ENCODE peak calls at places on chromosomes 7 and 10, in seven cellular contexts. One of them, this sample, is unnamed.

GRCh38 chr10:123926401-123927264 is 35.0 kb upstream of the CPXM2 start:
- DNase-seq in HepG2: no peak
- DNase-seq in type B pancreatic cell: no peak
- DNase-seq in astrocyte of the spinal cord: no peak
- DNase-seq in fibroblast of mammary gland: peak; percentile 88
- DNase-seq in ovary: no peak
- DNase-seq in cardiac fibroblast: no peak
- DNase-seq in this sample: peak; percentile 29

GRCh38 chr10:90930070-90930837 is 9.4 kb upstream of the ANKRD1 start:
- DNase-seq in fibroblast of mammary gland: peak; percentile 77
- DNase-seq in ovary: no peak
- DNase-seq in HepG2: peak; percentile 86
- DNase-seq in cardiac fibroblast: peak; percentile 97
- DNase-seq in astrocyte of the spinal cord: peak; percentile 92
- DNase-seq in type B pancreatic cell: no peak
- DNase-seq in this sample: peak; percentile 24

GRCh38 chr10:58350619-58351323 is 16.0 kb downstream of the UBE2D1 start:
- DNase-seq in cardiac fibroblast: no peak
- DNase-seq in type B pancreatic cell: no peak
- DNase-seq in fibroblast of mammary gland: peak; percentile 26
- DNase-seq in astrocyte of the spinal cord: no peak
- DNase-seq in HepG2: peak; percentile 58
- DNase-seq in ovary: no peak
- DNase-seq in this sample: peak; percentile 42

GRCh38 chr10:118590334-118590733 is 5.1 kb downstream of the PRLHR start:
- DNase-seq in astrocyte of the spinal cord: no peak
- DNase-seq in type B pancreatic cell: no peak
- DNase-seq in ovary: no peak
- DNase-seq in cardiac fibroblast: peak; percentile 70
- DNase-seq in HepG2: no peak
- DNase-seq in fibroblast of mammary gland: peak; percentile 36
- DNase-seq in this sample: peak; percentile 69

GRCh38 chr7:8913687-8914086 is 480.3 kb downstream of the NXPH1 start:
- DNase-seq in HepG2: no peak
- DNase-seq in astrocyte of the spinal cord: no peak
- DNase-seq in ovary: no peak
- DNase-seq in fibroblast of mammary gland: no peak
- DNase-seq in cardiac fibroblast: no peak
- DNase-seq in type B pancreatic cell: no peak
- DNase-seq in this sample: no peak

GRCh38 chr7:70239930-70240329 is 641.7 kb downstream of the AUTS2 start:
- DNase-seq in astrocyte of the spinal cord: no peak
- DNase-seq in type B pancreatic cell: no peak
- DNase-seq in ovary: no peak
- DNase-seq in HepG2: no peak
- DNase-seq in cardiac fibroblast: no peak
- DNase-seq in fibroblast of mammary gland: no peak
- DNase-seq in this sample: no peak

GRCh38 chr7:102024769-102025391 is 207.5 kb downstream of the CUX1 start:
- DNase-seq in cardiac fibroblast: no peak
- DNase-seq in ovary: no peak
- DNase-seq in astrocyte of the spinal cord: no peak
- DNase-seq in fibroblast of mammary gland: no peak
- DNase-seq in type B pancreatic cell: no peak
- DNase-seq in HepG2: peak; percentile 98
- DNase-seq in this sample: no peak

GRCh38 chr7:43872401-43873165 is 3.3 kb upstream of the MRPS24 start:
- DNase-seq in HepG2: no peak
- DNase-seq in cardiac fibroblast: peak; percentile 83
- DNase-seq in astrocyte of the spinal cord: peak; percentile 66
- DNase-seq in fibroblast of mammary gland: peak; percentile 96
- DNase-seq in type B pancreatic cell: no peak
- DNase-seq in ovary: no peak
- DNase-seq in this sample: peak; percentile 89

GRCh38 chr10:28668363-28669226 is 8.7 kb upstream of the BAMBI start:
- DNase-seq in cardiac fibroblast: peak; percentile 59
- DNase-seq in type B pancreatic cell: peak; percentile 78
- DNase-seq in ovary: peak; percentile 72
- DNase-seq in astrocyte of the spinal cord: no peak
- DNase-seq in fibroblast of mammary gland: no peak
- DNase-seq in HepG2: no peak
- DNase-seq in this sample: peak; percentile 69

GRCh38 chr7:142036384-142036783 is 40.7 kb downstream of the MGAM start:
- DNase-seq in type B pancreatic cell: no peak
- DNase-seq in astrocyte of the spinal cord: no peak
- DNase-seq in HepG2: no peak
- DNase-seq in cardiac fibroblast: no peak
- DNase-seq in fibroblast of mammary gland: no peak
- DNase-seq in ovary: no peak
- DNase-seq in this sample: no peak

GRCh38 chr10:12448729-12449391 is 99.5 kb downstream of the CAMK1D start:
- DNase-seq in HepG2: no peak
- DNase-seq in ovary: peak; percentile 30
- DNase-seq in fibroblast of mammary gland: peak; percentile 74
- DNase-seq in cardiac fibroblast: peak; percentile 35
- DNase-seq in type B pancreatic cell: no peak
- DNase-seq in astrocyte of the spinal cord: peak; percentile 94
- DNase-seq in this sample: peak; percentile 61

GRCh38 chr10:72334196-72334831 is 20.4 kb downstream of the DNAJB12 start:
- DNase-seq in astrocyte of the spinal cord: peak; percentile 95
- DNase-seq in HepG2: no peak
- DNase-seq in fibroblast of mammary gland: peak; percentile 52
- DNase-seq in ovary: peak; percentile 78
- DNase-seq in type B pancreatic cell: no peak
- DNase-seq in cardiac fibroblast: peak; percentile 93
- DNase-seq in this sample: no peak

GRCh38 chr10:53664620-53665019 is 892.0 kb upstream of the MBL2 start:
- DNase-seq in astrocyte of the spinal cord: peak; percentile 0
- DNase-seq in fibroblast of mammary gland: no peak
- DNase-seq in cardiac fibroblast: peak; percentile 3
- DNase-seq in HepG2: no peak
- DNase-seq in ovary: no peak
- DNase-seq in type B pancreatic cell: no peak
- DNase-seq in this sample: peak; percentile 65

GRCh38 chr7:1579481-1580421 is 9.9 kb upstream of the PSMG3 start:
- DNase-seq in astrocyte of the spinal cord: peak; percentile 43
- DNase-seq in fibroblast of mammary gland: peak; percentile 54
- DNase-seq in type B pancreatic cell: peak; percentile 84
- DNase-seq in ovary: peak; percentile 81
- DNase-seq in HepG2: peak; percentile 41
- DNase-seq in cardiac fibroblast: peak; percentile 68
- DNase-seq in this sample: peak; percentile 63

GRCh38 chr7:875051-875450 is 1.3 kb upstream of the GET4 start:
- DNase-seq in fibroblast of mammary gland: no peak
- DNase-seq in HepG2: no peak
- DNase-seq in type B pancreatic cell: no peak
- DNase-seq in ovary: no peak
- DNase-seq in cardiac fibroblast: no peak
- DNase-seq in astrocyte of the spinal cord: no peak
- DNase-seq in this sample: no peak

GRCh38 chr10:54985732-54986131 is 184.7 kb upstream of the PCDH15 start:
- DNase-seq in cardiac fibroblast: peak; percentile 1
- DNase-seq in astrocyte of the spinal cord: peak; percentile 10
- DNase-seq in HepG2: peak; percentile 37
- DNase-seq in ovary: no peak
- DNase-seq in type B pancreatic cell: no peak
- DNase-seq in fibroblast of mammary gland: peak; percentile 17
- DNase-seq in this sample: peak; percentile 43

GRCh38 chr7:111752022-111752582 is 189.8 kb upstream of the IMMP2L start:
- DNase-seq in HepG2: peak; percentile 54
- DNase-seq in ovary: peak; percentile 40
- DNase-seq in cardiac fibroblast: peak; percentile 70
- DNase-seq in astrocyte of the spinal cord: peak; percentile 52
- DNase-seq in fibroblast of mammary gland: peak; percentile 61
- DNase-seq in type B pancreatic cell: no peak
- DNase-seq in this sample: peak; percentile 67

GRCh38 chr7:1210979-1211608 is 21.6 kb upstream of the UNCX start:
- DNase-seq in fibroblast of mammary gland: peak; percentile 25
- DNase-seq in ovary: no peak
- DNase-seq in HepG2: no peak
- DNase-seq in astrocyte of the spinal cord: no peak
- DNase-seq in cardiac fibroblast: no peak
- DNase-seq in type B pancreatic cell: no peak
- DNase-seq in this sample: no peak

GRCh38 chr7:74476546-74477095 is 22.9 kb downstream of the GTF2IRD1 start:
- DNase-seq in cardiac fibroblast: no peak
- DNase-seq in fibroblast of mammary gland: no peak
- DNase-seq in type B pancreatic cell: no peak
- DNase-seq in HepG2: no peak
- DNase-seq in astrocyte of the spinal cord: no peak
- DNase-seq in ovary: no peak
- DNase-seq in this sample: peak; percentile 88

DNA sequence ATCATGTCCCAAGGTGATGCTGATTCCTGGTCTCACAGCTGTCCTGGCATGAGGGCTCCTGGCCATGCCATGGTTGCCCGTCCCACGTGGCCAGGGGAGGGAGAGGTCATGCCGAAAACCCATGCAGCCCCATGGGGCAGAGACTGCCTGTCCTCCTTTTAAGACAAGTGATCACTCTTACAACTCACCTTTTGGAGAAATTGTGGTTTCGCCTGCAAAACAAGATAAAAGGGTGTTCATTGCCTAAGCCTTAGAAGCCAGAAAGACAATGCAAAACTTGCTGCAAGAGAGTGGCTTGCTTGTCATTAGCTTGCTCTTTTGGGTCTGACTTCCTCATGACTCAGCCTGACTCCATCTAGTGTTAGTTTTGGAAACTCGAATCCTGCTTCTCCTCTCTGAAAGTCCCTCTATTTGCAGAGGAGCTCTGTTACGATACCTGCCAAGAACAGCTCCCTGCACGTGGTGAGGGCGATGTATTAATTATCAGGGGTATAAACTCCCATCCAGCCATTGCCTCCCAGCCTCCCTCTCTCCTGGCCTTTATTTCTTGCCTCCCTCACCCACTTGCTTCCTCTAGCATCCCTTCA is 26.7 kb downstream of the TMEM273 start:
- DNase-seq in fibroblast of mammary gland: peak; percentile 75
- DNase-seq in cardiac fibroblast: peak; percentile 60
- DNase-seq in ovary: no peak
- DNase-seq in HepG2: no peak
- DNase-seq in type B pancreatic cell: no peak
- DNase-seq in astrocyte of the spinal cord: peak; percentile 60
- DNase-seq in this sample: peak; percentile 33
- TF ChIP-seq CTCF in fibroblast of mammary gland: peak; percentile 50
- TF ChIP-seq CTCF in cardiac fibroblast: peak; percentile 51
- TF ChIP-seq CTCF in ovary: no peak
- TF ChIP-seq CTCF in HepG2: peak; percentile 34
- TF ChIP-seq CTCF in type B pancreatic cell: peak; percentile 51
- TF ChIP-seq CTCF in astrocyte of the spinal cord: peak; percentile 57
- TF ChIP-seq CTCF in this sample: peak; percentile 34

GRCh38 chr7:5284304-5285281 is 1.9 kb downstream of the SLC29A4 start:
- DNase-seq in type B pancreatic cell: no peak
- DNase-seq in fibroblast of mammary gland: peak; percentile 6
- DNase-seq in astrocyte of the spinal cord: peak; percentile 14
- DNase-seq in HepG2: peak; percentile 87
- DNase-seq in cardiac fibroblast: peak; percentile 23
- DNase-seq in ovary: peak; percentile 61
- DNase-seq in this sample: peak; percentile 47
- TF ChIP-seq CTCF in type B pancreatic cell: peak; percentile 54
- TF ChIP-seq CTCF in fibroblast of mammary gland: peak; percentile 23
- TF ChIP-seq CTCF in astrocyte of the spinal cord: peak; percentile 47
- TF ChIP-seq CTCF in HepG2: peak; percentile 82
- TF ChIP-seq CTCF in cardiac fibroblast: peak; percentile 30
- TF ChIP-seq CTCF in ovary: no peak
- TF ChIP-seq CTCF in this sample: peak; percentile 27

DNA sequence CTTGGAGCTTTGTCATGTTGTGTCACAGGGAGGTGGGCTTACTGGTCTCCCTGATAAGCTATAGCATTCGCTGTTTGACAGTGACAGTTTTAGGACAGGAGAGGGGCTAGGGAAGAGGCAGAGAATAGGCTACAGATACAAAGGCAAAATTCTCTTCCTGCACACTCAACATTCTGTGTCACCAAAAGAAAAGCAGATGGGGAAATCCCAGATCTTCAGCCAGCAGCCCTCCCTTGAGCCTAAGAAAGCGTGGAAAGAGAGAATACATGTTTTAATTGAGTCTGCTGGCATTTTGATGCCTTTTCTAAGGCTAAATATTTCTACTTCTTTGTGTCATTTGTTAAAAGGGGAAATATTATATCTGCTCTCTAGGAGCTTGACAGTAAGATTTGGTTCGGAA is 247.0 kb downstream of the TRIL start:
- DNase-seq in cardiac fibroblast: no peak
- DNase-seq in ovary: no peak
- DNase-seq in type B pancreatic cell: no peak
- DNase-seq in HepG2: no peak
- DNase-seq in fibroblast of mammary gland: no peak
- DNase-seq in astrocyte of the spinal cord: no peak
- DNase-seq in this sample: no peak
- TF ChIP-seq CTCF in cardiac fibroblast: no peak
- TF ChIP-seq CTCF in ovary: no peak
- TF ChIP-seq CTCF in type B pancreatic cell: no peak
- TF ChIP-seq CTCF in HepG2: no peak
- TF ChIP-seq CTCF in fibroblast of mammary gland: no peak
- TF ChIP-seq CTCF in astrocyte of the spinal cord: no peak
- TF ChIP-seq CTCF in this sample: no peak

GRCh38 chr10:132394936-132395703 is 1.9 kb upstream of the PWWP2B start:
- DNase-seq in ovary: peak; percentile 37
- DNase-seq in HepG2: no peak
- DNase-seq in fibroblast of mammary gland: no peak
- DNase-seq in type B pancreatic cell: no peak
- DNase-seq in cardiac fibroblast: no peak
- DNase-seq in astrocyte of the spinal cord: no peak
- DNase-seq in this sample: no peak

GRCh38 chr10:132397036-132397541 is at the start of gene PWWP2B:
- DNase-seq in cardiac fibroblast: peak; percentile 43
- DNase-seq in type B pancreatic cell: no peak
- DNase-seq in astrocyte of the spinal cord: no peak
- DNase-seq in ovary: peak; percentile 75
- DNase-seq in fibroblast of mammary gland: no peak
- DNase-seq in HepG2: no peak
- DNase-seq in this sample: peak; percentile 46

GRCh38 chr10:132395704-132396494 is 1.1 kb upstream of the PWWP2B start:
- DNase-seq in fibroblast of mammary gland: peak; percentile 22
- DNase-seq in cardiac fibroblast: peak; percentile 48
- DNase-seq in type B pancreatic cell: no peak
- DNase-seq in astrocyte of the spinal cord: no peak
- DNase-seq in ovary: peak; percentile 90
- DNase-seq in HepG2: peak; percentile 62
- DNase-seq in this sample: no peak

GRCh38 chr10:132397671-132398565 is 918 bp downstream of the PWWP2B start:
- DNase-seq in type B pancreatic cell: no peak
- DNase-seq in ovary: peak; percentile 67
- DNase-seq in fibroblast of mammary gland: peak; percentile 66
- DNase-seq in astrocyte of the spinal cord: peak; percentile 38
- DNase-seq in cardiac fibroblast: peak; percentile 39
- DNase-seq in HepG2: no peak
- DNase-seq in this sample: peak; percentile 76

DNA sequence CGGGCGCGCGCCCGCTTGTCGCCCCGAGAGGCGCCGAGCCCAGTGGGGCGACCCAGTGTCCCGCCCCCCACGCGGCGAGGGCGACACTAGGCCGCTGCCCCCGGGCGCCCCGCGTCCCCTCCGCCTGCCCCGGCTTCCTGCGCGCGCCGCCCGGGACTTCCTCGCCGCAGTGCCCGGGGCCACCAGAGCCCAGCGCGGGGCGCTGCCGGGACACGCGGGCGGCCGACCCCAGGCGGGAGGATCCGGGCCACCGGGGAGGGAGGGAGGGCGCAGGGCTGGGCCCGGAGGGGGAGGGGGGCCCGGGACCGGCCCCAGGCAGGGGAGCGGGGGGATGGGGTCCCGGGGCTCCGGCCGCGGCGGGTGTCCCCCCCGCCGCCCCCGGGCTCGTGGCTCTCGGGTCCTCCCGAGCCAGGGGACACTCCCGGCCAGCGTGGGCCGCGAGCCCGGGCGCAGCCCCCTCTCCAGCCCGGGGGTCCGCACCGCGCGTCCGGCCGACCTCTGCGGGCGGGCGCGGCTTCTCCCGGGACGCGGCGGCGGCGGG is 435 bp upstream of the PWWP2B start:
- DNase-seq in astrocyte of the spinal cord: no peak
- DNase-seq in type B pancreatic cell: no peak
- DNase-seq in HepG2: peak; percentile 26
- DNase-seq in cardiac fibroblast: peak; percentile 48
- DNase-seq in ovary: peak; percentile 73
- DNase-seq in fibroblast of mammary gland: peak; percentile 14
- DNase-seq in this sample: peak; percentile 40
- TF ChIP-seq CTCF in astrocyte of the spinal cord: no peak
- TF ChIP-seq CTCF in type B pancreatic cell: peak; percentile 57
- TF ChIP-seq CTCF in HepG2: peak; percentile 39
- TF ChIP-seq CTCF in cardiac fibroblast: no peak
- TF ChIP-seq CTCF in ovary: peak; percentile 56
- TF ChIP-seq CTCF in fibroblast of mammary gland: no peak
- TF ChIP-seq CTCF in this sample: no peak